ENCODE peak calls at places on chromosomes 3 and 15, in ten cellular contexts. One of them, this sample, is unnamed.

GRCh38 chr3:38247366-38248035 is 18.1 kb upstream of the SLC22A13 start:
- DNase-seq in HFF-Myc: peak
- DNase-seq in RWPE2: no peak
- DNase-seq in OCI-LY7: no peak
- DNase-seq in lung: no peak
- DNase-seq in body of pancreas: no peak
- DNase-seq in effector memory CD4-positive, alpha-beta T cell: no peak
- DNase-seq in CD8-positive, alpha-beta memory T cell: no peak
- DNase-seq in GM12865: no peak
- DNase-seq in foreskin fibroblast: peak
- DNase-seq in this sample: no peak

GRCh38 chr15:51771773-51772172 is 20.4 kb downstream of the TMOD2 start:
- DNase-seq in HFF-Myc: no peak
- DNase-seq in RWPE2: no peak
- DNase-seq in OCI-LY7: no peak
- DNase-seq in lung: no peak
- DNase-seq in body of pancreas: no peak
- DNase-seq in effector memory CD4-positive, alpha-beta T cell: no peak
- DNase-seq in CD8-positive, alpha-beta memory T cell: no peak
- DNase-seq in GM12865: no peak
- DNase-seq in foreskin fibroblast: no peak
- DNase-seq in this sample: no peak

GRCh38 chr3:74651885-74652284 is 37.4 kb upstream of the CNTN3 start:
- DNase-seq in HFF-Myc: no peak
- DNase-seq in RWPE2: no peak
- DNase-seq in OCI-LY7: no peak
- DNase-seq in lung: no peak
- DNase-seq in body of pancreas: peak
- DNase-seq in effector memory CD4-positive, alpha-beta T cell: no peak
- DNase-seq in CD8-positive, alpha-beta memory T cell: no peak
- DNase-seq in GM12865: no peak
- DNase-seq in foreskin fibroblast: no peak
- DNase-seq in this sample: no peak

GRCh38 chr3:4994823-4995499 is 15.7 kb downstream of the BHLHE40 start:
- DNase-seq in HFF-Myc: no peak
- DNase-seq in RWPE2: peak
- DNase-seq in OCI-LY7: no peak
- DNase-seq in lung: no peak
- DNase-seq in body of pancreas: no peak
- DNase-seq in effector memory CD4-positive, alpha-beta T cell: no peak
- DNase-seq in CD8-positive, alpha-beta memory T cell: no peak
- DNase-seq in GM12865: peak
- DNase-seq in foreskin fibroblast: peak
- DNase-seq in this sample: no peak

GRCh38 chr3:11131371-11131770 is 22.9 kb upstream of the HRH1 start:
- DNase-seq in HFF-Myc: no peak
- DNase-seq in RWPE2: no peak
- DNase-seq in OCI-LY7: no peak
- DNase-seq in lung: peak
- DNase-seq in body of pancreas: no peak
- DNase-seq in effector memory CD4-positive, alpha-beta T cell: no peak
- DNase-seq in CD8-positive, alpha-beta memory T cell: no peak
- DNase-seq in GM12865: no peak
- DNase-seq in foreskin fibroblast: no peak
- DNase-seq in this sample: no peak

GRCh38 chr3:25556504-25556903 is 108.2 kb downstream of the TOP2B start:
- DNase-seq in HFF-Myc: no peak
- DNase-seq in RWPE2: no peak
- DNase-seq in OCI-LY7: peak
- DNase-seq in lung: no peak
- DNase-seq in body of pancreas: no peak
- DNase-seq in effector memory CD4-positive, alpha-beta T cell: no peak
- DNase-seq in CD8-positive, alpha-beta memory T cell: no peak
- DNase-seq in GM12865: no peak
- DNase-seq in foreskin fibroblast: peak
- DNase-seq in this sample: no peak

GRCh38 chr3:157888040-157888439 is 218.2 kb downstream of the SHOX2 start:
- DNase-seq in HFF-Myc: no peak
- DNase-seq in RWPE2: no peak
- DNase-seq in OCI-LY7: no peak
- DNase-seq in lung: no peak
- DNase-seq in body of pancreas: no peak
- DNase-seq in effector memory CD4-positive, alpha-beta T cell: no peak
- DNase-seq in CD8-positive, alpha-beta memory T cell: no peak
- DNase-seq in GM12865: no peak
- DNase-seq in foreskin fibroblast: peak
- DNase-seq in this sample: no peak

GRCh38 chr15:64006642-64007041 is 39.6 kb downstream of the DAPK2 start:
- DNase-seq in HFF-Myc: no peak
- DNase-seq in RWPE2: no peak
- DNase-seq in OCI-LY7: no peak
- DNase-seq in lung: no peak
- DNase-seq in body of pancreas: no peak
- DNase-seq in effector memory CD4-positive, alpha-beta T cell: no peak
- DNase-seq in CD8-positive, alpha-beta memory T cell: no peak
- DNase-seq in GM12865: no peak
- DNase-seq in foreskin fibroblast: no peak
- DNase-seq in this sample: no peak

GRCh38 chr3:10568549-10568948 is 63.2 kb upstream of the ATP2B2 start:
- DNase-seq in HFF-Myc: no peak
- DNase-seq in RWPE2: no peak
- DNase-seq in OCI-LY7: no peak
- DNase-seq in lung: no peak
- DNase-seq in body of pancreas: no peak
- DNase-seq in effector memory CD4-positive, alpha-beta T cell: no peak
- DNase-seq in CD8-positive, alpha-beta memory T cell: no peak
- DNase-seq in GM12865: no peak
- DNase-seq in foreskin fibroblast: no peak
- DNase-seq in this sample: no peak

GRCh38 chr3:186784820-186785516 is 1.6 kb downstream of the EIF4A2 start:
- DNase-seq in HFF-Myc: no peak
- DNase-seq in RWPE2: no peak
- DNase-seq in OCI-LY7: no peak
- DNase-seq in lung: no peak
- DNase-seq in body of pancreas: peak
- DNase-seq in effector memory CD4-positive, alpha-beta T cell: no peak
- DNase-seq in CD8-positive, alpha-beta memory T cell: no peak
- DNase-seq in GM12865: peak
- DNase-seq in foreskin fibroblast: peak
- DNase-seq in this sample: no peak

GRCh38 chr3:184325715-184326114 is 11.3 kb downstream of the EIF4G1 start:
- DNase-seq in HFF-Myc: no peak
- DNase-seq in RWPE2: no peak
- DNase-seq in OCI-LY7: no peak
- DNase-seq in lung: no peak
- DNase-seq in body of pancreas: no peak
- DNase-seq in effector memory CD4-positive, alpha-beta T cell: no peak
- DNase-seq in CD8-positive, alpha-beta memory T cell: no peak
- DNase-seq in GM12865: no peak
- DNase-seq in foreskin fibroblast: no peak
- DNase-seq in this sample: no peak

GRCh38 chr3:151593923-151594322 is 133.1 kb upstream of the IGSF10 start:
- DNase-seq in HFF-Myc: no peak
- DNase-seq in RWPE2: no peak
- DNase-seq in OCI-LY7: no peak
- DNase-seq in lung: no peak
- DNase-seq in body of pancreas: no peak
- DNase-seq in effector memory CD4-positive, alpha-beta T cell: no peak
- DNase-seq in CD8-positive, alpha-beta memory T cell: no peak
- DNase-seq in GM12865: no peak
- DNase-seq in foreskin fibroblast: peak
- DNase-seq in this sample: no peak

GRCh38 chr15:39281094-39281493 is 299.8 kb upstream of the THBS1 start:
- DNase-seq in HFF-Myc: no peak
- DNase-seq in RWPE2: no peak
- DNase-seq in OCI-LY7: no peak
- DNase-seq in lung: no peak
- DNase-seq in body of pancreas: no peak
- DNase-seq in effector memory CD4-positive, alpha-beta T cell: no peak
- DNase-seq in CD8-positive, alpha-beta memory T cell: no peak
- DNase-seq in GM12865: no peak
- DNase-seq in foreskin fibroblast: no peak
- DNase-seq in this sample: no peak

GRCh38 chr3:64815691-64816225 is 128.0 kb upstream of the ADAMTS9 start:
- DNase-seq in HFF-Myc: no peak
- DNase-seq in RWPE2: no peak
- DNase-seq in OCI-LY7: no peak
- DNase-seq in lung: no peak
- DNase-seq in body of pancreas: no peak
- DNase-seq in effector memory CD4-positive, alpha-beta T cell: no peak
- DNase-seq in CD8-positive, alpha-beta memory T cell: no peak
- DNase-seq in GM12865: no peak
- DNase-seq in foreskin fibroblast: no peak
- DNase-seq in this sample: no peak

GRCh38 chr3:61589856-61590255 is 28.5 kb downstream of the PTPRG start:
- DNase-seq in HFF-Myc: peak
- DNase-seq in RWPE2: no peak
- DNase-seq in OCI-LY7: no peak
- DNase-seq in lung: no peak
- DNase-seq in body of pancreas: no peak
- DNase-seq in effector memory CD4-positive, alpha-beta T cell: no peak
- DNase-seq in CD8-positive, alpha-beta memory T cell: no peak
- DNase-seq in GM12865: no peak
- DNase-seq in foreskin fibroblast: peak
- DNase-seq in this sample: no peak

GRCh38 chr3:4360817-4361216 is 57.6 kb downstream of the SETMAR start:
- DNase-seq in HFF-Myc: no peak
- DNase-seq in RWPE2: no peak
- DNase-seq in OCI-LY7: no peak
- DNase-seq in lung: no peak
- DNase-seq in body of pancreas: no peak
- DNase-seq in effector memory CD4-positive, alpha-beta T cell: no peak
- DNase-seq in CD8-positive, alpha-beta memory T cell: no peak
- DNase-seq in GM12865: no peak
- DNase-seq in foreskin fibroblast: no peak
- DNase-seq in this sample: no peak

GRCh38 chr15:90603893-90604292 is 74.2 kb downstream of the CRTC3 start:
- DNase-seq in HFF-Myc: no peak
- DNase-seq in RWPE2: no peak
- DNase-seq in OCI-LY7: peak
- DNase-seq in lung: peak
- DNase-seq in body of pancreas: peak
- DNase-seq in effector memory CD4-positive, alpha-beta T cell: no peak
- DNase-seq in CD8-positive, alpha-beta memory T cell: peak
- DNase-seq in GM12865: peak
- DNase-seq in foreskin fibroblast: peak
- DNase-seq in this sample: no peak

GRCh38 chr3:16913264-16913580 is 28.5 kb downstream of the PLCL2 start:
- DNase-seq in HFF-Myc: no peak
- DNase-seq in RWPE2: no peak
- DNase-seq in OCI-LY7: no peak
- DNase-seq in lung: no peak
- DNase-seq in body of pancreas: no peak
- DNase-seq in effector memory CD4-positive, alpha-beta T cell: no peak
- DNase-seq in CD8-positive, alpha-beta memory T cell: no peak
- DNase-seq in GM12865: no peak
- DNase-seq in foreskin fibroblast: no peak
- DNase-seq in this sample: no peak
- H3K4me3 ChIP-seq in HFF-Myc: no peak
- H3K4me3 ChIP-seq in RWPE2: no peak
- H3K4me3 ChIP-seq in OCI-LY7: peak
- H3K4me3 ChIP-seq in lung: no peak
- H3K4me3 ChIP-seq in body of pancreas: no peak
- H3K4me3 ChIP-seq in effector memory CD4-positive, alpha-beta T cell: no peak
- H3K4me3 ChIP-seq in CD8-positive, alpha-beta memory T cell: no peak
- H3K4me3 ChIP-seq in GM12865: peak
- H3K4me3 ChIP-seq in foreskin fibroblast: no peak
- H3K4me3 ChIP-seq in this sample: no peak

GRCh38 chr15:56667517-56667916 is 65.8 kb downstream of the ZNF280D start:
- DNase-seq in HFF-Myc: no peak
- DNase-seq in RWPE2: no peak
- DNase-seq in OCI-LY7: no peak
- DNase-seq in lung: no peak
- DNase-seq in body of pancreas: no peak
- DNase-seq in effector memory CD4-positive, alpha-beta T cell: no peak
- DNase-seq in CD8-positive, alpha-beta memory T cell: no peak
- DNase-seq in GM12865: no peak
- DNase-seq in foreskin fibroblast: no peak
- DNase-seq in this sample: no peak
- H3K4me3 ChIP-seq in HFF-Myc: no peak
- H3K4me3 ChIP-seq in RWPE2: no peak
- H3K4me3 ChIP-seq in OCI-LY7: no peak
- H3K4me3 ChIP-seq in lung: no peak
- H3K4me3 ChIP-seq in body of pancreas: no peak
- H3K4me3 ChIP-seq in effector memory CD4-positive, alpha-beta T cell: no peak
- H3K4me3 ChIP-seq in CD8-positive, alpha-beta memory T cell: no peak
- H3K4me3 ChIP-seq in GM12865: no peak
- H3K4me3 ChIP-seq in foreskin fibroblast: no peak
- H3K4me3 ChIP-seq in this sample: no peak

DNA sequence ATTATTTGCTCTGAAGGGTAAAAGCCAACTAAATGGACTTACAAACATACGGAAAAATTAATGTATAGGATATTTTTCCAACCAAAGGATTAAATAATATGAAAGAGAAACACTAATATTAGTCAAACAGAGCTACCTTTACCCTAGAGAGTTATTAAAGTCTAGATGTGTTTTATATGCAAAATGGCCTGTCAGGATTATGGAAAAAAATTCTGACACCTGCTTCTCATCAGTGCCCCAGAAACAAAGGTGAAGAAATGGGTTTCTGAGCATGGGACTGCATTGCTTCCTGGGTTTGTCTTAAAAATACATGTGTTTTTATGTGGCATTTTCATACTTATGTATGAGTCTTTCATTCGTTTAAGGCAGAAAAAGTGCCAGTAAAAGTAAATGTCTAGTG is 148.3 kb downstream of the ROBO2 start:
- DNase-seq in HFF-Myc: no peak
- DNase-seq in RWPE2: no peak
- DNase-seq in OCI-LY7: no peak
- DNase-seq in lung: no peak
- DNase-seq in body of pancreas: no peak
- DNase-seq in effector memory CD4-positive, alpha-beta T cell: no peak
- DNase-seq in CD8-positive, alpha-beta memory T cell: no peak
- DNase-seq in GM12865: no peak
- DNase-seq in foreskin fibroblast: no peak
- DNase-seq in this sample: no peak
- H3K4me3 ChIP-seq in HFF-Myc: no peak
- H3K4me3 ChIP-seq in RWPE2: no peak
- H3K4me3 ChIP-seq in OCI-LY7: no peak
- H3K4me3 ChIP-seq in lung: no peak
- H3K4me3 ChIP-seq in body of pancreas: no peak
- H3K4me3 ChIP-seq in effector memory CD4-positive, alpha-beta T cell: no peak
- H3K4me3 ChIP-seq in CD8-positive, alpha-beta memory T cell: no peak
- H3K4me3 ChIP-seq in GM12865: no peak
- H3K4me3 ChIP-seq in foreskin fibroblast: no peak
- H3K4me3 ChIP-seq in this sample: no peak

DNA sequence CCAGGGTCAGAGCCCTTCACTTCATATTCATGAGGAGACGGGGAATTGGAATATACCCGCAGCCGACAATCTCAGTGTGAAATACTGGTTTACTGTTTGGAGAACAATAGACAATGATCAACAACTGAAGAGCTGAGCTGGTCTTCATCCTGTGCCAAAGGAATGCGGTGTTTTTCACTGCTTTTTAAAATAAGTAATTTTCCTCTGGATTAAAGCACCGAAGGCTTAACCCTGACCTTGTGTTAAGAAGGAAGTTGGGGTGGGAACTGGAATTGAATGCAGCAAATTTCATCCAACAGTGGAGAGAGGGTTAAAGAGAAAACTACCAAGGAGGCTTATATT is at the start of gene TM4SF18:
- DNase-seq in HFF-Myc: no peak
- DNase-seq in RWPE2: no peak
- DNase-seq in OCI-LY7: no peak
- DNase-seq in lung: no peak
- DNase-seq in body of pancreas: no peak
- DNase-seq in effector memory CD4-positive, alpha-beta T cell: no peak
- DNase-seq in CD8-positive, alpha-beta memory T cell: no peak
- DNase-seq in GM12865: no peak
- DNase-seq in foreskin fibroblast: peak
- DNase-seq in this sample: no peak
- H3K4me3 ChIP-seq in HFF-Myc: no peak
- H3K4me3 ChIP-seq in RWPE2: no peak
- H3K4me3 ChIP-seq in OCI-LY7: no peak
- H3K4me3 ChIP-seq in lung: no peak
- H3K4me3 ChIP-seq in body of pancreas: no peak
- H3K4me3 ChIP-seq in effector memory CD4-positive, alpha-beta T cell: no peak
- H3K4me3 ChIP-seq in CD8-positive, alpha-beta memory T cell: no peak
- H3K4me3 ChIP-seq in GM12865: no peak
- H3K4me3 ChIP-seq in foreskin fibroblast: no peak
- H3K4me3 ChIP-seq in this sample: no peak